ENCODE peak calls at places on chromosomes 12 and 14, in seven cellular contexts. T is activated naive CD8-positive, alpha-beta T cell treated with anti-CD3 and anti-CD28 coated beads, Interleukin-2, amount 50 U/mL, for 24 hours; N is K562; J is Right ventricle myocardium superior; I is activated CD8-positive, alpha-beta memory T cell treated with anti-CD3 and anti-CD28 coated beads for 4 hours; C is heart left ventricle; O is GM12891. Q is an unnamed sample.
A peak's percentile ranks its signal among the peaks of the same experiment; 100 is the strongest.

GRCh38 chr14:89368490-89369477 is 48.2 kb downstream of the FOXN3 start:
- DNase-seq in T (no peak), N (no peak), J (no peak), I (no peak), C (no peak), O (no peak), Q (no peak)

GRCh38 chr14:34997762-34998161 is 15.0 kb downstream of the SRP54 start:
- DNase-seq in T (no peak), N (no peak), J (no peak), I (no peak), C (no peak), O (no peak), Q (no peak)

GRCh38 chr12:93591137-93591868 is 18.8 kb downstream of the SOCS2 start:
- DNase-seq in T (peak; percentile 32), N (peak; percentile 54), J (peak; percentile 88), I (no peak), C (peak; percentile 89), O (peak; percentile 25), Q (peak; percentile 32)

GRCh38 chr14:49959822-49960408 is 67.0 kb downstream of the ARF6 start:
- DNase-seq in T (no peak), N (no peak), J (no peak), I (no peak), C (no peak), O (peak; percentile 31), Q (no peak)

GRCh38 chr14:24439257-24439656 is 3.3 kb downstream of the SDR39U1 start:
- DNase-seq in T (no peak), N (no peak), J (no peak), I (no peak), C (no peak), O (no peak), Q (no peak)

GRCh38 chr14:100384277-100384676 is 61.1 kb downstream of the SLC25A47 start:
- DNase-seq in T (no peak), N (no peak), J (no peak), I (no peak), C (no peak), O (no peak), Q (no peak)

GRCh38 chr12:1533205-1533601 is 61.2 kb downstream of the FBXL14 start:
- DNase-seq in T (peak; percentile 16), N (peak; percentile 32), J (no peak), I (no peak), C (no peak), O (peak; percentile 49), Q (peak; percentile 22)

GRCh38 chr12:27179399-27180214 is 64.5 kb upstream of the STK38L start:
- DNase-seq in T (peak; percentile 21), N (no peak), J (no peak), I (no peak), C (no peak), O (peak; percentile 15), Q (no peak)

GRCh38 chr12:47343684-47344567 is 264.2 kb upstream of the AMIGO2 start:
- DNase-seq in T (no peak), N (no peak), J (no peak), I (no peak), C (no peak), O (no peak), Q (no peak)

GRCh38 chr14:38836539-38836938 is 266.5 kb downstream of the SEC23A start:
- DNase-seq in T (no peak), N (no peak), J (no peak), I (no peak), C (no peak), O (no peak), Q (no peak)

GRCh38 chr12:93115646-93116045 is 186.6 kb upstream of the EEA1 start:
- DNase-seq in T (no peak), N (peak; percentile 24), J (no peak), I (no peak), C (peak; percentile 46), O (no peak), Q (no peak)

GRCh38 chr12:3389911-3390310 is 101.1 kb upstream of the PRMT8 start:
- DNase-seq in T (no peak), N (no peak), J (no peak), I (no peak), C (no peak), O (no peak), Q (no peak)

GRCh38 chr12:58750484-58750883 is 169.8 kb downstream of the LRIG3 start:
- DNase-seq in T (no peak), N (no peak), J (no peak), I (no peak), C (no peak), O (no peak), Q (no peak)

GRCh38 chr12:7101047-7101693 is 7.8 kb downstream of the C1RL start:
- DNase-seq in T (no peak), N (no peak), J (no peak), I (no peak), C (no peak), O (no peak), Q (no peak)

GRCh38 chr12:73210574-73211204 is 938.5 kb downstream of the TRHDE start:
- DNase-seq in T (no peak), N (no peak), J (no peak), I (no peak), C (no peak), O (no peak), Q (no peak)

GRCh38 chr12:65638324-65638723 is 186.0 kb upstream of the HMGA2 start:
- DNase-seq in T (no peak), N (peak; percentile 18), J (no peak), I (no peak), C (no peak), O (no peak), Q (no peak)

GRCh38 chr12:64457036-64457435 is 5.1 kb downstream of the TBK1 start:
- DNase-seq in T (peak; percentile 10), N (peak; percentile 43), J (no peak), I (peak; percentile 13), C (no peak), O (no peak), Q (no peak)

GRCh38 chr14:56310643-56311042 is 192.4 kb downstream of the PELI2 start:
- DNase-seq in T (no peak), N (no peak), J (no peak), I (no peak), C (no peak), O (no peak), Q (no peak)

GRCh38 chr14:83290447-83290846 is 1756.8 kb upstream of the SEL1L start:
- DNase-seq in T (no peak), N (no peak), J (no peak), I (no peak), C (no peak), O (no peak), Q (no peak)

GRCh38 chr12:80269953-80270552 is 170.7 kb downstream of the OTOGL start:
- DNase-seq in T (no peak), N (peak; percentile 15), J (no peak), I (no peak), C (no peak), O (no peak), Q (no peak)

GRCh38 chr12:70853326-70853725 is 67.2 kb downstream of the PTPRR start:
- DNase-seq in T (no peak), N (no peak), J (no peak), I (no peak), C (no peak), O (no peak), Q (no peak)

GRCh38 chr14:104477804-104478375 is 101.7 kb upstream of the C14orf180 start:
- DNase-seq in T (no peak), N (no peak), J (no peak), I (no peak), C (no peak), O (no peak), Q (no peak)

GRCh38 chr12:40031965-40032364 is 73.9 kb downstream of the SLC2A13 start:
- DNase-seq in T (no peak), N (no peak), J (no peak), I (no peak), C (no peak), O (no peak), Q (no peak)

GRCh38 chr14:75597149-75597548 is 18.7 kb downstream of the FLVCR2 start:
- DNase-seq in T (no peak), N (no peak), J (no peak), I (no peak), C (no peak), O (no peak), Q (no peak)

GRCh38 chr12:105704788-105705187 is 374.3 kb downstream of the C12orf75 start:
- DNase-seq in T (no peak), N (no peak), J (peak; percentile 40), I (no peak), C (peak; percentile 25), O (no peak), Q (no peak)

GRCh38 chr14:70976591-70976990 is 69.3 kb downstream of the PCNX1 start:
- DNase-seq in T (no peak), N (no peak), J (no peak), I (no peak), C (no peak), O (no peak), Q (no peak)

GRCh38 chr14:99123208-99123870 is 148.7 kb downstream of the BCL11B start:
- DNase-seq in T (no peak), N (no peak), J (no peak), I (no peak), C (no peak), O (no peak), Q (no peak)

GRCh38 chr12:32390572-32391219 is 8.7 kb upstream of the FGD4 start:
- DNase-seq in T (peak; percentile 24), N (no peak), J (peak; percentile 47), I (no peak), C (peak; percentile 31), O (peak; percentile 37), Q (no peak)

GRCh38 chr14:32657081-32657480 is 281.6 kb upstream of the NPAS3 start:
- DNase-seq in T (no peak), N (no peak), J (no peak), I (no peak), C (no peak), O (no peak), Q (no peak)

GRCh38 chr14:96592591-96593388 is 90.6 kb downstream of the PAPOLA start:
- DNase-seq in T (peak; percentile 67), N (peak; percentile 94), J (peak; percentile 72), I (no peak), C (peak; percentile 53), O (peak; percentile 85), Q (peak; percentile 57)

GRCh38 chr12:125983094-125983783 is 918.0 kb downstream of the AACS start:
- DNase-seq in T (no peak), N (peak; percentile 13), J (peak; percentile 40), I (no peak), C (peak; percentile 31), O (no peak), Q (no peak)

GRCh38 chr14:51453869-51454268 is 197.8 kb upstream of the FRMD6 start:
- DNase-seq in T (no peak), N (no peak), J (no peak), I (no peak), C (no peak), O (no peak), Q (no peak)

GRCh38 chr14:60758875-60759274 is 24.3 kb downstream of the MNAT1 start:
- DNase-seq in T (no peak), N (no peak), J (no peak), I (no peak), C (no peak), O (no peak), Q (no peak)

Q was measured in activated effector memory CD4-positive, alpha-beta T cell treated with Interleukin-2 at 50 U/mL for 16 hours.